ENCODE peak calls at places on chromosome 12, in four cellular contexts. P, I, S and K are unnamed samples.

GRCh38 chr12:14954269-14954668 is 7.1 kb downstream of the ARHGDIB start:
- DNase-seq in P (no peak), I (no peak), S (no peak), K (no peak)

GRCh38 chr12:7695159-7695930 is at the start of gene GDF3:
- DNase-seq in P (no peak), I (no peak), S (no peak), K (no peak)

GRCh38 chr12:623172-623864 is 39.9 kb downstream of the NINJ2 start:
- DNase-seq in P (no peak), I (no peak), S (no peak), K (no peak)

GRCh38 chr12:131634037-131634436 is 76.9 kb upstream of the SFSWAP start:
- DNase-seq in P (no peak), I (no peak), S (no peak), K (no peak)

GRCh38 chr12:132634411-132634990 is 15.9 kb downstream of the P2RX2 start:
- DNase-seq in P (no peak), I (no peak), S (no peak), K (no peak)

GRCh38 chr12:15644700-15645099 is 144.5 kb downstream of the EPS8 start:
- DNase-seq in P (no peak), I (no peak), S (no peak), K (no peak)

GRCh38 chr12:132321321-132322118 is 7.9 kb downstream of the GALNT9 start:
- DNase-seq in P (no peak), I (no peak), S (no peak), K (no peak)

GRCh38 chr12:131775904-131776889 is 52.0 kb upstream of the MMP17 start:
- DNase-seq in P (no peak), I (no peak), S (peak), K (no peak)

GRCh38 chr12:6777386-6777785 is 5.1 kb downstream of the LAG3 start:
- DNase-seq in P (no peak), I (no peak), S (no peak), K (no peak)

GRCh38 chr12:1935700-1936378 is 17.4 kb upstream of the CACNA2D4 start:
- DNase-seq in P (no peak), I (no peak), S (no peak), K (no peak)

GRCh38 chr12:57129311-57130288 is 1.3 kb downstream of the LRP1 start:
- DNase-seq in P (no peak), I (no peak), S (no peak), K (no peak)

GRCh38 chr12:124474709-124475108 is 92.7 kb downstream of the NCOR2 start:
- DNase-seq in P (no peak), I (no peak), S (no peak), K (no peak)

GRCh38 chr12:127363392-127363791 is 903.6 kb upstream of the TMEM132C start:
- DNase-seq in P (peak), I (no peak), S (no peak), K (no peak)

GRCh38 chr12:113697646-113698504 is 226.2 kb upstream of the LHX5 start:
- DNase-seq in P (no peak), I (no peak), S (no peak), K (no peak)

DNA sequence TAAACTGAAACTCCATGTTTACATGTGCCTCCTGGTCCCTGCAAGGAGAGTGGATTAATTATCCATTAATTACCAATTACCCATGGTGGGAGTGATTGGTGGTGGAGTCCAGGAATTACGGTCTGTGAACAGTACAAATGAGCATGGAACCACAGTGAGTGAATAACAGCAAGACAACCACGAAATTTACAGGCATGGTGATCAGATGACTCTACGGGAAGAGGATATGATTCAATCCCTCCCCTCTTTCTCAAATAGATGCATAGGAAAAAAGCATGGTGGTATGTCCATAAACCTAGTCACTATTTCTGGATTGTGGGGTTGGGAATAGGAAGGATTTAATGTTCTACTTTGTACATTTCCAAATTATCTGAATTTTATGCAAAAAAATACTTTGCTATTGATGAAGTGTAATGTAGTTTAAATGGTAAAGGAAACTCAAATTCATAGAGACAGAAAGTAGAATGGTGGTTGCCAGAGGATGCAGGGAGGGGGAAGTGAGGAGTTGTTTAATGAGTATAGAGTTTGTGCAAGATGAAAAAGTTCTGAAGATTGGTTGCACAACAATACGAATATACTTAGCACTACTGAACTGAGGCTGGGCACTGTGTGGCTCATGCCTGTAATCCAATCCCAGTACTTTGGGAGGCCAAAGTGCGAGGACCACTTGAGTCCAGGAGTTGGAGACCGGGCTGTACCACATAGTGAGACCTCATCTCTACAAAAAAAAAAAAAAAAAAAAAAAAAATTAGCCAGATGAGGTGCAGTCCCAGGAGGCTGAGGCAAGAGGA is 41.2 kb upstream of the C12orf75 start:
- DNase-seq in P (no peak), I (peak), S (no peak), K (no peak)
- TF ChIP-seq TCF7 in P (no peak), I (no peak), S (no peak), K (no peak)

GRCh38 chr12:69884386-69884785 is 59.4 kb downstream of the MYRFL start:
- DNase-seq in P (no peak), I (no peak), S (no peak), K (no peak)
- TF ChIP-seq MAX in P (no peak), I (no peak), S (no peak), K (no peak)

DNA sequence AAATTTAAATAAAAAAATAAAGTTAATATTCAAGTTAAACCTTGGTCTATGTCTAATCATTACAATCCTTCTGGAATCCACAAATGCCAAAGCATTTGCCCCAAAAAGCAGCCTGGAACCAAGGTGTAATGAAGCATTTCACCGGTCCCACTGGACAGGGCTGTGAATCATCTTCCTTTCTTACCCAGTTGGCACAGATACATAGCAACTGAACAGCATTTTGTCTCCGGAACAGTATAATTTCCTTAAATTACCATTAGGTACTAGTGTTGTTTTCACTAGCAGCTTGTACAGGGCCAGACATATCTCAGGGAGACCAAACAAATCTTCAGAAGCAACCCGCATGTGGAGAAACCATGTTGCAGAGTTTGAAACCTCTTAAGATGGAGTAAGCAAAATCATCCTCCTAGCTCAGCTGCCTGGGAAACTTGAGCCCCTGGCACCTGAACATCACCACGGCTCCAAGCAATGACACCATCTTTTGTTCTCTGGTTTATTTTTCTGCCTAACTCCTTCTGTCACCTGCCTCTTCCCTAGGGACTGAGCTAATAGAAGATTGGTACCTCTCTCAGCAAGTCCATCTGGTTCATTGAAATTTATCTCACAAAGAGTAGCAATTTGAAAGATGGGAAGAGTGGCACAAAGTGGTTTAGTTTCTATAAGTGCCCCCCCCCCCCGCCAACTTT is 17.9 kb upstream of the MDM1 start:
- DNase-seq in P (no peak), I (no peak), S (no peak), K (no peak)
- TF ChIP-seq TCF7 in P (no peak), I (no peak), S (no peak), K (no peak)

GRCh38 chr12:52721838-52722470 is 18.6 kb upstream of the KRT77 start:
- DNase-seq in P (no peak), I (no peak), S (no peak), K (no peak)

GRCh38 chr12:52716061-52716460 is 12.7 kb upstream of the KRT77 start:
- DNase-seq in P (no peak), I (no peak), S (no peak), K (no peak)

GRCh38 chr12:52722680-52723079 is 19.4 kb upstream of the KRT77 start:
- DNase-seq in P (no peak), I (no peak), S (no peak), K (no peak)

GRCh38 chr12:52724384-52724783 is 21.1 kb upstream of the KRT77 start:
- DNase-seq in P (no peak), I (no peak), S (no peak), K (no peak)

DNA sequence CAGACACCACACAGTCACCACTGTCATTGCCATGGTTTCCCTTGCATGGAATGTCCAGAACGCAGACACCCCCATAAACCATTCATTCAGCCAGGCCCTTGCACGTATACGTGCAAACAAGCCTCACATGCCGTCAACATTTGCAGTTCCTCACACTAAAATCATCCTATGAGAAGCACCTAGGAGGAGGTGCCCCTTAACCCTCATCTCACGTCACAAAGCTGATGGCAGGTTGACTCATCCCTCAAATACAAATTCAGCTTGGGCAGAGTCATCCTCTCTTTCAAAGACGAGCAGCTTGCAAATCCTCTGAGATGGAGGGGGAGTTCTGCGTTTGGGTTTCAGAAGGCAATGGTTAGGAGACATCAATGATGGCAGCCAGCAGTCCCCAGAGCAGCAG is 17.2 kb upstream of the KRT77 start:
- DNase-seq in P (no peak), I (no peak), S (no peak), K (no peak)
- TF ChIP-seq MAX in P (no peak), I (no peak), S (no peak), K (no peak)

DNA sequence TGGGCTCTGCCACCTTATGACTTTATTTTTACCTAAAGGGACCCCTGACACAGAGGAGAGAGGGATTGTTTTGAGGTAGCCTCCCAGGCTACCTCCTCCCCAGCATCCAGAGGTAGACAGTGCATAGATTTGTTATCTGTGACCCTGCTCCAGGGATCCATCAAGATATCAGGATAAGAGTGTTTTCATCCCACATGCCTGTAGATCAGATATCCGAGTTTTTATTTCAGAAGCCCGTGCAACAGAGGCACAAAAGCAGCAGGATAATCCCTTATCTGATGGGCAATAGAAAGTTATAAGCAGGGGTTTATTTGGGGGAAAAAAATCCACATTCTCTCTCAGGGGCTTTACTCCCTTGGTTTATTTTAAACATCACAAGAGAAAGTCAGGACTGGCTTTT is 117.0 kb upstream of the RPH3A start:
- DNase-seq in P (no peak), I (no peak), S (no peak), K (no peak)
- TF ChIP-seq TCF7 in P (no peak), I (no peak), S (no peak), K (no peak)